ENCODE peak calls at places on chromosomes 13 and 19, in seven cellular contexts. K, T, H, A, M, Q and B are unnamed samples.

GRCh38 chr13:40152145-40152544 is 496.7 kb downstream of the COG6 start:
- DNase-seq in K (no peak), T (peak; percentile 46), H (peak; percentile 69), A (no peak), M (peak; percentile 83), Q (no peak), B (no peak)

GRCh38 chr19:47607564-47608073 is 1.3 kb upstream of the BICRA start:
- DNase-seq in K (no peak), T (no peak), H (no peak), A (no peak), M (no peak), Q (no peak), B (no peak)

GRCh38 chr19:33406521-33407139 is 33.1 kb downstream of the CEBPG start:
- DNase-seq in K (peak; percentile 71), T (peak; percentile 72), H (peak; percentile 81), A (peak; percentile 97), M (peak; percentile 21), Q (peak; percentile 81), B (peak; percentile 98)

GRCh38 chr19:11191273-11191755 is 6.0 kb downstream of the KANK2 start:
- DNase-seq in K (no peak), T (no peak), H (peak; percentile 88), A (peak; percentile 63), M (peak; percentile 47), Q (peak; percentile 65), B (peak; percentile 88)

GRCh38 chr13:40640845-40641458 is 25.5 kb downstream of the FOXO1 start:
- DNase-seq in K (no peak), T (no peak), H (no peak), A (no peak), M (no peak), Q (no peak), B (no peak)

GRCh38 chr13:70842062-70842644 is 733.9 kb upstream of the KLHL1 start:
- DNase-seq in K (no peak), T (no peak), H (no peak), A (peak; percentile 53), M (no peak), Q (no peak), B (no peak)

GRCh38 chr13:26220575-26220974 is 1.5 kb downstream of the RNF6 start:
- DNase-seq in K (no peak), T (no peak), H (no peak), A (no peak), M (peak; percentile 71), Q (no peak), B (no peak)

GRCh38 chr19:38736413-38737280 is 7.6 kb downstream of the CAPN12 start:
- DNase-seq in K (peak; percentile 76), T (peak; percentile 87), H (no peak), A (peak; percentile 95), M (peak; percentile 45), Q (peak; percentile 88), B (peak; percentile 100)

GRCh38 chr13:105918842-105919741 is 616.4 kb downstream of the EFNB2 start:
- DNase-seq in K (no peak), T (peak; percentile 26), H (no peak), A (peak; percentile 75), M (peak; percentile 83), Q (no peak), B (peak; percentile 16)

GRCh38 chr13:94249512-94249911 is 230.0 kb downstream of the DCT start:
- DNase-seq in K (no peak), T (no peak), H (no peak), A (peak; percentile 56), M (peak; percentile 94), Q (no peak), B (no peak)

GRCh38 chr19:39093761-39094160 is 9.6 kb downstream of the ACP7 start:
- DNase-seq in K (no peak), T (no peak), H (no peak), A (no peak), M (peak; percentile 59), Q (no peak), B (no peak)

GRCh38 chr19:7554990-7555864 is 19.7 kb downstream of the PNPLA6 start:
- DNase-seq in K (peak; percentile 21), T (no peak), H (no peak), A (peak; percentile 97), M (no peak), Q (no peak), B (peak; percentile 100)

GRCh38 chr13:100710176-100710575 is 35.6 kb upstream of the TMTC4 start:
- DNase-seq in K (no peak), T (no peak), H (no peak), A (no peak), M (peak; percentile 23), Q (no peak), B (no peak)

GRCh38 chr19:56840452-56841193 is at the start of the genes PEG3 and ZIM2:
- DNase-seq in K (no peak), T (peak; percentile 64), H (peak; percentile 81), A (no peak), M (no peak), Q (peak; percentile 91), B (peak; percentile 23)

GRCh38 chr19:55456347-55456746 is 5.1 kb downstream of the ISOC2 start:
- DNase-seq in K (no peak), T (no peak), H (no peak), A (no peak), M (no peak), Q (no peak), B (no peak)

GRCh38 chr13:81381560-81381959 is 1040.6 kb upstream of the SPRY2 start:
- DNase-seq in K (no peak), T (no peak), H (no peak), A (no peak), M (no peak), Q (no peak), B (no peak)

GRCh38 chr19:34336781-34337271 is 28.2 kb upstream of the GPI start:
- DNase-seq in K (peak; percentile 65), T (no peak), H (peak; percentile 12), A (no peak), M (no peak), Q (no peak), B (peak; percentile 55)

GRCh38 chr13:111853766-111854165 is 213.2 kb upstream of the SOX1 start:
- DNase-seq in K (no peak), T (no peak), H (no peak), A (peak; percentile 47), M (no peak), Q (no peak), B (no peak)

GRCh38 chr19:8355631-8356402 is 8.1 kb upstream of the ANGPTL4 start:
- DNase-seq in K (no peak), T (peak; percentile 53), H (peak; percentile 92), A (no peak), M (peak; percentile 98), Q (no peak), B (no peak)

GRCh38 chr19:32373614-32374295 is 28.3 kb downstream of the ZNF507 start:
- DNase-seq in K (peak; percentile 29), T (peak; percentile 77), H (peak; percentile 71), A (no peak), M (peak; percentile 100), Q (no peak), B (no peak)

DNA sequence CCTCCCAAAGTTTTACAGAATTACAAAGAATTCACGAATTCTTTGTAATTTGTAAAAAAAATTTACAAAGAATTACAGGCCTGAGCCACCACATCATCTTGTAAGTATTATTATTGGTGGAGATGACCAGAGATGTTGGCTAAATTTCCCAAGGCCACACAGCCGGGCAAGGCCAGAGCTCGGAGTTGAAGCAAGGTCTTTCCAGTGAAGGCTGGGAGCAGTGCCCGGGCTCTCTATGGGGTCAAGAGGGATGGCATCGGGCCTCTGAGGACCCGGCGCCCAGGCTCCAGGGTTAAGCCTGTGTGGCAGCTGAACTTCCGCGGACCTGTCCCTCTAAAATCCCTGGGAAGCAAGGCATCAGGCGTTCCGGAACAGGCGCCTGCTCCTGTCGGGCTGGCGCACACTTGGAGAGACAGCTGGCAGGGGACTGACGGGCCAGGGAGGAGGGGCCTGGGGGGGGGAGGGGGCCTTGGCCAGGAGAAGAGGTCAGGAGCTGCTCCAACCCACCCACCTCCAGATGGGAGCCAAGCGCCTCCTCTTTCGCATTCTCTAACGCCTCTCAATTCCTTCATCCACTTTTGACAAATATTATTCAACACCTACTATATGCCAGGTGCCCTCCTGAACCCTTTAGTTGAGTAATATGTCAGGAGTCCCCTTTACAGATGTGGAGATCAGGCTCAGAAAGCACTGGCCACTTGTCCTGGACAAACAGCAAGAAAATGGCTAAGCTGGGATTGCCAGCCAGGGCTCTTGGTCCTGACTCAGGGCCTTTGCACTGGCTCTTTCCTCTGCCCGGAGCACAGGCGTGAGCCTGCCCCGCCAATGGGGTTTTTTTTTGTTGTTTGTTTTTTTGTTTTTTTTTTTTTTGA is 36.8 kb upstream of the SEMA6B start:
- DNase-seq in K (no peak), T (no peak), H (no peak), A (peak; percentile 67), M (no peak), Q (peak; percentile 85), B (peak; percentile 84)
- H3K27me3 ChIP-seq in K (no peaks in the 10 kb centered on the region), T (peaks cover 20% of the 10 kb centered on the region), H (peaks cover 10% of the 10 kb centered on the region), A (peaks cover 38% of the 10 kb centered on the region), M (peaks cover 5% of the 10 kb centered on the region), Q (no peaks in the 10 kb centered on the region), B (peaks cover 21% of the 10 kb centered on the region)

GRCh38 chr13:112952759-112953541 is 16.1 kb upstream of the MCF2L start:
- DNase-seq in K (no peak), T (no peak), H (no peak), A (peak; percentile 35), M (no peak), Q (no peak), B (no peak)

GRCh38 chr13:112951674-112952371 is 17.2 kb upstream of the MCF2L start:
- DNase-seq in K (no peak), T (no peak), H (peak; percentile 34), A (peak; percentile 39), M (no peak), Q (no peak), B (no peak)

GRCh38 chr13:112955271-112955937 is 13.6 kb upstream of the MCF2L start:
- DNase-seq in K (no peak), T (no peak), H (no peak), A (no peak), M (no peak), Q (no peak), B (no peak)

GRCh38 chr13:112954488-112955270 is 14.3 kb upstream of the MCF2L start:
- DNase-seq in K (no peak), T (no peak), H (no peak), A (peak; percentile 27), M (no peak), Q (no peak), B (no peak)

GRCh38 chr13:112953591-112954487 is 15.2 kb upstream of the MCF2L start:
- DNase-seq in K (no peak), T (no peak), H (no peak), A (peak; percentile 48), M (no peak), Q (no peak), B (no peak)
- H3K4me3 ChIP-seq in K (no peak overlapping the region), T (no peak overlapping the region), H (no peak overlapping the region), A (no peak overlapping the region), M (no peak overlapping the region), Q (no peak overlapping the region), B (no peak overlapping the region)

DNA sequence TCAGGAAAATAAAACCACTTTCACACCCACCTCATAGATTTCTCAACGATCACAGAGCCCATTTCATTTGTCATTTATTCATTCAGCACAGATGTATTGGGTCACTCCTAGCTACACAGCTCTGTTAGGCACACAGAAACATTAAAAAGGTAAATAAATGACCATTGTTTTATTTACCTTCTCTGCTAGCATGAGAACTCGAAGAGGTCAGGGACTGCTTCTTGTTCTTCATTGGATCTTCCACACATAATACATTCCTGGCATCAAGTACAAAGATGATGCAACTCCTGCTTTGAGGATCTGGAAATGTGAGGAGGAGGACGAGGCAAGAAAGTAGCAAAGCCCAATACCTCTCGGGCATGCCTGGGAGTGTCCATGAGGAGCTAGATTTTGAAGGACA is 168.1 kb downstream of the RBM26 start:
- DNase-seq in K (no peak), T (no peak), H (no peak), A (no peak), M (no peak), Q (no peak), B (no peak)
- H3K36me3 ChIP-seq in K (no peaks in the 10 kb centered on the region), T (no peaks in the 10 kb centered on the region), H (no peaks in the 10 kb centered on the region), A (no peaks in the 10 kb centered on the region), M (no peaks in the 10 kb centered on the region), Q (no peaks in the 10 kb centered on the region), B (no peaks in the 10 kb centered on the region)

GRCh38 chr19:18220632-18221275 is 5.5 kb downstream of the PDE4C start:
- DNase-seq in K (no peak), T (no peak), H (no peak), A (peak; percentile 99), M (no peak), Q (no peak), B (peak; percentile 99)
- H3K27me3 ChIP-seq in K (no peaks in the 10 kb centered on the region), T (peaks cover 10% of the 10 kb centered on the region), H (no peaks in the 10 kb centered on the region), A (peaks cover 21% of the 10 kb centered on the region), M (no peaks in the 10 kb centered on the region), Q (no peaks in the 10 kb centered on the region), B (peaks cover 11% of the 10 kb centered on the region)